ENCODE peak calls at places on chromosomes 7 and 10, in seven cellular contexts. S is GM12865; L is NCI-H1092; F is CD4-positive, alpha-beta T cell; Y is K562; E is mammary epithelial cell; H is stimulated activated CD4-positive, alpha-beta T cell treated with anti-CD3 and anti-CD28 coated beads, Interleukin-4, amount 100 ng/mL, for 48 hours. U is an unnamed sample.

GRCh38 chr10:113960617-113961260 is 82.9 kb upstream of the ADRB1 start:
- DNase-seq in S (peak; percentile 90), F (peak; percentile 10), H (no peak), E (peak; percentile 46), L (no peak), Y (no peak), U (no peak)

GRCh38 chr10:71911296-71911954 is 52.8 kb upstream of the CHST3 start:
- DNase-seq in Y (no peak), L (no peak), E (no peak), H (no peak), S (no peak), F (no peak), U (no peak)

GRCh38 chr10:126097558-126098215 is 201.3 kb downstream of the FANK1 start:
- DNase-seq in E (no peak), S (no peak), F (no peak), H (no peak), L (no peak), Y (no peak), U (no peak)

GRCh38 chr7:88888684-88889083 is 93.1 kb upstream of the TEX47 start:
- DNase-seq in F (no peak), S (no peak), Y (no peak), E (peak; percentile 1), H (no peak), L (no peak), U (no peak)

GRCh38 chr10:121158988-121159579 is 307.9 kb downstream of the WDR11 start:
- DNase-seq in F (no peak), Y (no peak), S (peak; percentile 5), L (no peak), H (no peak), E (peak; percentile 94), U (no peak)

GRCh38 chr7:129453510-129454248 is 19.4 kb downstream of the STRIP2 start:
- DNase-seq in E (no peak), L (no peak), F (no peak), H (no peak), S (no peak), Y (no peak), U (no peak)

GRCh38 chr7:106166651-106167342 is 54.7 kb upstream of the SYPL1 start:
- DNase-seq in Y (peak; percentile 87), H (no peak), L (peak; percentile 73), F (no peak), S (peak; percentile 68), E (peak; percentile 40), U (no peak)

GRCh38 chr7:75866129-75866496 is 12.7 kb upstream of the RHBDD2 start:
- DNase-seq in L (no peak), E (no peak), H (no peak), Y (no peak), S (no peak), F (no peak), U (no peak)

GRCh38 chr7:111919690-111920179 is 286.5 kb downstream of the DOCK4 start:
- DNase-seq in Y (no peak), E (peak; percentile 60), H (no peak), F (no peak), S (no peak), L (no peak), U (no peak)

GRCh38 chr10:14693891-14694290 is 80.8 kb downstream of the FAM107B start:
- DNase-seq in H (no peak), S (no peak), L (no peak), E (no peak), F (no peak), Y (no peak), U (no peak)

GRCh38 chr10:15313034-15313433 is 58.1 kb downstream of the FAM171A1 start:
- DNase-seq in S (no peak), H (no peak), F (no peak), L (no peak), E (no peak), Y (no peak), U (no peak)

GRCh38 chr7:95577137-95577536 is 19.2 kb downstream of the PDK4 start:
- DNase-seq in E (peak; percentile 25), H (no peak), L (no peak), Y (no peak), F (no peak), S (no peak), U (peak; percentile 10)

GRCh38 chr10:28177944-28178637 is 124.8 kb downstream of the MPP7 start:
- DNase-seq in L (no peak), Y (no peak), E (peak; percentile 14), F (no peak), S (peak; percentile 15), H (no peak), U (no peak)

GRCh38 chr7:35355911-35356310 is 102.0 kb upstream of the TBX20 start:
- DNase-seq in E (no peak), F (no peak), S (no peak), H (no peak), Y (no peak), L (no peak), U (no peak)

GRCh38 chr7:116213361-116214155 is 3.2 kb downstream of the TES start:
- DNase-seq in H (no peak), E (no peak), F (no peak), Y (no peak), S (no peak), L (no peak), U (no peak)

GRCh38 chr10:101835406-101835805 is 8.2 kb downstream of the KCNIP2 start:
- DNase-seq in Y (peak; percentile 2), F (no peak), L (no peak), H (no peak), S (no peak), E (no peak), U (no peak)

GRCh38 chr10:33143160-33143728 is 185.2 kb upstream of the ITGB1 start:
- DNase-seq in L (no peak), F (no peak), H (no peak), Y (no peak), E (peak; percentile 85), S (no peak), U (no peak)

GRCh38 chr10:22475857-22476600 is 130.7 kb downstream of the SPAG6 start:
- DNase-seq in L (no peak), S (peak; percentile 50), E (no peak), F (no peak), Y (no peak), H (no peak), U (no peak)

GRCh38 chr10:28250782-28251181 is 52.1 kb downstream of the MPP7 start:
- DNase-seq in Y (no peak), S (no peak), L (no peak), F (no peak), E (peak; percentile 35), H (no peak), U (no peak)

GRCh38 chr7:142557971-142558582 is 191.2 kb upstream of the PRSS1 start:
- DNase-seq in Y (peak; percentile 87), E (peak; percentile 28), S (peak; percentile 59), L (no peak), F (peak; percentile 20), H (no peak), U (no peak)

GRCh38 chr10:100895346-100895745 is 17.4 kb upstream of the SLF2 start:
- DNase-seq in S (no peak), L (no peak), F (no peak), E (no peak), Y (no peak), H (no peak), U (no peak)

GRCh38 chr7:142375710-142376313 is 118.0 kb upstream of the PRSS58 start:
- DNase-seq in F (no peak), L (no peak), H (no peak), E (peak; percentile 66), S (no peak), Y (no peak), U (no peak)

GRCh38 chr7:132771301-132771730 is 195.0 kb upstream of the PLXNA4 start:
- DNase-seq in F (peak; percentile 24), Y (no peak), E (no peak), L (no peak), S (no peak), H (no peak), U (no peak)

GRCh38 chr10:48774416-48775205 is 89.9 kb downstream of the WDFY4 start:
- DNase-seq in H (no peak), F (no peak), S (no peak), E (no peak), L (no peak), Y (no peak), U (no peak)

GRCh38 chr10:42476101-42476500 is 162.3 kb downstream of the ZNF33B start:
- DNase-seq in E (no peak), H (no peak), S (no peak), L (no peak), F (no peak), Y (peak; percentile 9), U (no peak)

U was measured in GOT3.